ENCODE peak calls at places on chromosomes 4 and X, in eight cellular contexts. E is Panc1, Z is iPS DF 6.9, M is cardiac muscle cell, X is pancreas, S is tibial artery, Q is A549, O is heart right ventricle. G is an unnamed sample. For H3K4me1, the result is how much of the 10 kb centered on the place peaks cover.

GRCh38 chrX:77658886-77659285 is 127.1 kb downstream of the ATRX start:
- DNase-seq in Z (no peak), X (no peak), Q (no peak), S (no peak), M (no peak), O (no peak), E (no peak), G (no peak)

GRCh38 chrX:7120578-7121219 is 26.8 kb upstream of the STS start:
- DNase-seq in Z (no peak), M (peak), S (no peak), E (no peak), X (no peak), O (no peak), Q (no peak), G (peak)

GRCh38 chr4:17066241-17066640 is 167.8 kb upstream of the LDB2 start:
- DNase-seq in S (no peak), E (no peak), Q (no peak), O (no peak), X (no peak), Z (no peak), M (no peak), G (no peak)

GRCh38 chrX:4320436-4320947 is 607.0 kb upstream of the PRKX start:
- DNase-seq in Z (no peak), Q (no peak), O (no peak), X (no peak), M (no peak), E (no peak), S (no peak), G (no peak)

GRCh38 chrX:46244451-46244850 is 300.8 kb downstream of the ZNF674 start:
- DNase-seq in X (no peak), O (no peak), S (no peak), M (no peak), Q (no peak), Z (no peak), E (no peak), G (no peak)

GRCh38 chrX:44352739-44353138 is 9.3 kb upstream of the EFHC2 start:
- DNase-seq in S (no peak), M (peak), X (no peak), E (no peak), Z (no peak), Q (no peak), O (no peak), G (peak)

GRCh38 chr4:40976343-40976742 is 226.6 kb downstream of the NSUN7 start:
- DNase-seq in M (peak), O (peak), X (no peak), Z (no peak), E (no peak), S (no peak), Q (peak), G (peak)

GRCh38 chrX:153440556-153441135 is 5.2 kb downstream of the TREX2 start:
- DNase-seq in S (no peak), Z (no peak), E (no peak), M (no peak), X (no peak), O (no peak), Q (no peak), G (peak)

GRCh38 chr4:102625232-102625930 is 124.2 kb downstream of the NFKB1 start:
- DNase-seq in Q (no peak), Z (no peak), X (no peak), M (peak), S (peak), E (no peak), O (no peak), G (peak)

GRCh38 chr4:98516042-98516440 is 142.4 kb downstream of the TSPAN5 start:
- DNase-seq in X (no peak), Z (no peak), M (peak), O (no peak), E (no peak), Q (peak), S (no peak), G (peak)

GRCh38 chr4:57162499-57163019 is 52.4 kb upstream of the IGFBP7 start:
- DNase-seq in Z (no peak), O (no peak), E (no peak), Q (no peak), S (no peak), M (no peak), X (no peak), G (peak)

GRCh38 chr4:81030617-81031388 is at the start of gene BMP3:
- DNase-seq in S (no peak), Q (no peak), X (peak), E (no peak), M (peak), O (no peak), Z (no peak), G (peak)

GRCh38 chrX:34893741-34894140 is 48.9 kb upstream of the FAM47B start:
- DNase-seq in Q (no peak), O (no peak), M (no peak), X (no peak), S (no peak), Z (no peak), E (no peak), G (no peak)

GRCh38 chrX:11137543-11138139 is 26.5 kb downstream of the HCCS start:
- DNase-seq in O (no peak), M (peak), S (no peak), X (no peak), E (no peak), Z (no peak), Q (no peak), G (no peak)

GRCh38 chr4:22090655-22091350 is 142.2 kb upstream of the KCNIP4 start:
- DNase-seq in M (peak), Z (no peak), E (no peak), Q (no peak), X (no peak), S (no peak), O (no peak), G (no peak)

GRCh38 chr4:86898562-86898961 is 6.3 kb upstream of the C4orf36 start:
- DNase-seq in E (no peak), X (no peak), Z (no peak), S (no peak), Q (no peak), M (no peak), O (no peak), G (no peak)

GRCh38 chr4:30716671-30717207 is 3.4 kb upstream of the PCDH7 start:
- DNase-seq in S (no peak), Z (no peak), O (no peak), E (no peak), Q (peak), X (no peak), M (peak), G (peak)

GRCh38 chr4:90542216-90542615 is 415.0 kb downstream of the CCSER1 start:
- DNase-seq in Q (no peak), S (no peak), O (no peak), Z (no peak), M (no peak), X (no peak), E (no peak), G (no peak)

GRCh38 chr4:68896749-68897148 is 54.9 kb downstream of the UGT2A3 start:
- DNase-seq in Z (no peak), Q (no peak), X (no peak), O (no peak), S (no peak), E (no peak), M (no peak), G (no peak)
- H3K4me1 ChIP-seq in Z (under half), Q (under half), X (under half), O (under half), S (under half), E (under half), M (under half), G (under half)

DNA sequence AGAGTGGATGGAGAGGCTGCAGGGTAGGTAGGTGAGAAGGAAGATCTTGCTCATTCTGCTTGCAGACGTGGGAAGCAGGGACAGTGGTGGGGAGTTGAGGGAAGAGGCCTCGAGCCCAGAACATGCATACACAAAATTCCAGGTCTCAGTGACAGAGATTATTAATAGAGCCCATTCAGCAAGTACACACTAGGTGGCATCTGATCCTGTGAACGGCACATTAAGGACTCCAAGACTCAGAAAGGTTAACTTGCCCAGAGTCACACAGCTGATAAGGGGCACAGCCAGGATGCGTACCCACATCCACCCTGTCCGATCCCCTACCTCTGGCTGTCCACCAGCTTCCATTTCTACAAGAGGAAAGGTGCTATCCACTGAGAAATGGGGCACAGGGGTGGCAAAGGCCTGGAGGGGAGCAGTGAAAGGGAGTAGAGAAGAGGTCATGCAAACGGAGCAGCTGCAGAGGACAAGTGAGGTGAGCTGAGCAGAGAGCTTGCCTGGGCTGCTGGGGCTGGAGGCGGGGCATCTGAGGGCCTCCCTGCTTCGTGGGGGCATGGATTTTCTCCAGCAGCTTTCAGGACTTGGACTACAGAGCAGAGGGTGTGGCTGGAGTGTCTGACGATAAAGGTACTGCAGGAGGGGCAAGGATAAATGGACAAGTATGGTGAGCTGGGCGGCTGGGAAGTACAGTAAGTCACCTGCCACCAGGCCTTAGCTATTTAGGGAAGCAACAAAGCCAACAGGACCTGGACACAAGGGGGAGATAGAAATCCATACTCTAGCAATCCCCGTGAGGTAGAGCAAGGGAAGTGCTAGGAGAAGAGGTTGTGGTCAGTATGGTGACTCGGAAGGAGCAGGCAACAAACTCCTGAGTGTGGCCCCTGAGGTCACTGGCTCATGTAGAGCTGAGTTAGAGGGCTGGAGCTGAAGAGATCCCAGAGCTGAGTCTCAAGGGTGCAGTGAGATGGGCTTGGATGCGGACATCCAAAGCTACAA is 11.2 kb downstream of the IDS start:
- DNase-seq in S (no peak), Q (no peak), O (peak), E (no peak), X (no peak), Z (no peak), M (no peak), G (no peak)
- H3K4me1 ChIP-seq in S (under half), Q (half or more), O (under half), E (under half), X (under half), Z (under half), M (under half), G (under half)

GRCh38 chrX:40468033-40468979 is 112.5 kb upstream of the ATP6AP2 start:
- DNase-seq in Q (peak), O (peak), E (peak), Z (no peak), X (no peak), M (peak), S (peak), G (peak)

GRCh38 chrX:40471965-40472648 is 108.7 kb upstream of the ATP6AP2 start:
- DNase-seq in X (peak), Z (no peak), S (no peak), E (no peak), Q (no peak), O (peak), M (peak), G (peak)

GRCh38 chrX:40470830-40471429 is 109.8 kb upstream of the ATP6AP2 start:
- DNase-seq in Z (no peak), E (no peak), S (no peak), Q (no peak), O (no peak), X (no peak), M (no peak), G (no peak)

GRCh38 chrX:40465735-40466551 is 114.8 kb upstream of the ATP6AP2 start:
- DNase-seq in E (no peak), O (no peak), M (peak), Z (no peak), Q (no peak), S (no peak), X (no peak), G (no peak)

DNA sequence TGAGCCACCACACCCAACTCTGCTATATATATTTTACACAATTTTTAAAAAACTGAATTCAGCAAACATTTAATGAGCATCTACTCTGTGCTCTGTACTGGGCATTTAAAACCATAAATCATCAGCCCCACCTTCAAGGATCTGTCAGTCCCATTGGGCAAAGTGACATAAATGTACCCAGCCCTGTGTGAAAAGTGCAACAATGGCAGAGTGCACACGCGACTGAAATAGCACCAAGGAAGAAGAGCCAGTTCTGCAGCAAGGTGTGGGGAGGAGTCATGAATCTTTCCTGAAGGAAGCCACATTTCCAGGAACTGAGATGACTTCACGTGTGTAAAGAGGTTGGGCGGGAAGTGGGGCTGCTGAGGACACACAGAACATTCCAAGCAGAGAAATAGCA is 111.5 kb upstream of the ATP6AP2 start:
- DNase-seq in S (no peak), M (no peak), E (no peak), O (no peak), Z (no peak), Q (no peak), X (no peak), G (no peak)
- H3K4me1 ChIP-seq in S (under half), M (under half), E (under half), O (under half), Z (under half), Q (under half), X (under half), G (under half)

GRCh38 chrX:115592997-115593734 is 32.2 kb downstream of the PLS3 start:
- DNase-seq in X (no peak), M (peak), Q (no peak), S (no peak), Z (no peak), E (no peak), O (no peak), G (peak)

GRCh38 chrX:115588180-115588579 is 27.2 kb downstream of the PLS3 start:
- DNase-seq in E (no peak), O (no peak), S (no peak), X (no peak), Z (no peak), M (peak), Q (no peak), G (no peak)

GRCh38 chrX:115591856-115592842 is 31.2 kb downstream of the PLS3 start:
- DNase-seq in M (no peak), Q (no peak), X (no peak), Z (no peak), E (no peak), S (no peak), O (no peak), G (peak)

GRCh38 chrX:115589419-115589818 is 28.4 kb downstream of the PLS3 start:
- DNase-seq in M (no peak), Q (no peak), Z (no peak), X (no peak), S (no peak), O (no peak), E (no peak), G (peak)

DNA sequence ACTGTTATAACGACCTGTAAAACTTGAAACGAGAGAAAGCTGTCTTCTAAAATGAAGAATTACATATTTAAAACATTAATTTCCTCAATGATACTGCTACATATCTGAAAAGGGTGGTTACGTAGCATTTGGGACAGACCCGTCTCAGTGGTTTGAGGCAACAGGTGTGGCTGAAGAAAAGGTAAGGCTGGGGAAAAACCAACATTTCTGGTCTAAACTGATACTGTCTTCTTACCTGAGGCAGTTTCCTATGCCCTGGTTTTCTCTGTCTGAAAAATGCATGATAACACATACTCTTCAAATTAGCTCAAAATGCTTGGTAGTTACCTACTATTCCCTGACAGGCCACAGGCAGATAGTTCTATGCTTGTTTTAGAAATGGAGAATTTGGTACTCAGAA is 30.4 kb downstream of the PLS3 start:
- DNase-seq in E (no peak), M (no peak), X (no peak), Q (no peak), Z (no peak), O (no peak), S (no peak), G (peak)
- H3K4me1 ChIP-seq in E (under half), M (under half), X (under half), Q (half or more), Z (under half), O (under half), S (under half), G (under half)

GRCh38 chr4:83128235-83128929 is 13.9 kb upstream of the PLAC8 start:
- DNase-seq in X (no peak), S (no peak), O (no peak), M (peak), Z (no peak), Q (no peak), E (no peak), G (peak)

GRCh38 chr4:83129258-83129657 is 14.7 kb upstream of the PLAC8 start:
- DNase-seq in M (no peak), E (no peak), Z (no peak), S (no peak), O (no peak), X (no peak), Q (no peak), G (no peak)

GRCh38 chr4:83121246-83121645 is 6.7 kb upstream of the PLAC8 start:
- DNase-seq in O (no peak), M (no peak), Q (no peak), E (no peak), S (no peak), X (no peak), Z (no peak), G (no peak)

GRCh38 chr4:83125738-83126141 is 11.2 kb upstream of the PLAC8 start:
- DNase-seq in Q (no peak), O (no peak), X (no peak), M (no peak), E (no peak), Z (no peak), S (no peak), G (no peak)

GRCh38 chr4:83124079-83124780 is 9.7 kb upstream of the PLAC8 start:
- DNase-seq in E (no peak), Q (no peak), X (no peak), M (no peak), S (peak), O (no peak), Z (no peak), G (no peak)
- H3K4me1 ChIP-seq in E (under half), Q (under half), X (under half), M (under half), S (under half), O (under half), Z (under half), G (under half)

G was measured in mammary epithelial cell.